ENCODE peak calls at places on chromosomes 16 and 17, in seven cellular contexts. L is AG09309, V is neural progenitor cell, D is thoracic aorta, E is WTC11, S is GM12864, F is thyroid gland. M is an unnamed sample.

GRCh38 chr17:78557598-78558039 is 19.6 kb downstream of the DNAH17 start:
- DNase-seq in L (peak), V (no peak), D (no peak), E (no peak), S (no peak), F (no peak), M (no peak)

GRCh38 chr16:58862334-58863024 is 128.4 kb upstream of the GOT2 start:
- DNase-seq in L (no peak), V (no peak), D (no peak), E (no peak), S (no peak), F (no peak), M (no peak)

GRCh38 chr17:14048169-14048568 is 21.1 kb upstream of the COX10 start:
- DNase-seq in L (no peak), V (peak), D (no peak), E (peak), S (no peak), F (no peak), M (no peak)

GRCh38 chr16:17511340-17511739 is 40.6 kb upstream of the XYLT1 start:
- DNase-seq in L (peak), V (no peak), D (no peak), E (no peak), S (no peak), F (no peak), M (no peak)

GRCh38 chr17:27239046-27239445 is 54.9 kb upstream of the WSB1 start:
- DNase-seq in L (no peak), V (no peak), D (no peak), E (no peak), S (peak), F (no peak), M (peak)

GRCh38 chr17:33977729-33978514 is 277.2 kb upstream of the CCL2 start:
- DNase-seq in L (no peak), V (no peak), D (no peak), E (no peak), S (no peak), F (no peak), M (no peak)

GRCh38 chr16:1779234-1779701 is 3.1 kb downstream of the SPSB3 start:
- DNase-seq in L (no peak), V (no peak), D (no peak), E (no peak), S (no peak), F (no peak), M (no peak)

GRCh38 chr16:83953796-83954576 is 946 bp downstream of the OSGIN1 start:
- DNase-seq in L (no peak), V (peak), D (no peak), E (no peak), S (peak), F (peak), M (peak)

GRCh38 chr17:20908373-20909273 is 134.2 kb downstream of the USP22 start:
- DNase-seq in L (peak), V (peak), D (peak), E (peak), S (peak), F (peak), M (peak)

GRCh38 chr17:7213895-7214299 is 5.7 kb downstream of the DLG4 start:
- DNase-seq in L (no peak), V (peak), D (peak), E (peak), S (no peak), F (peak), M (no peak)

GRCh38 chr17:6245301-6245810 is 175.2 kb downstream of the WSCD1 start:
- DNase-seq in L (no peak), V (no peak), D (no peak), E (no peak), S (no peak), F (no peak), M (no peak)

GRCh38 chr16:27245276-27246231 is 23.0 kb downstream of the NSMCE1 start:
- DNase-seq in L (no peak), V (no peak), D (no peak), E (no peak), S (no peak), F (peak), M (no peak)

GRCh38 chr16:4407543-4408322 is 8.7 kb downstream of the CORO7 start:
- DNase-seq in L (no peak), V (no peak), D (no peak), E (no peak), S (no peak), F (no peak), M (no peak)

GRCh38 chr16:88662222-88662842 is 559 bp downstream of the MVD start:
- DNase-seq in L (no peak), V (peak), D (no peak), E (no peak), S (no peak), F (no peak), M (no peak)

GRCh38 chr16:89123001-89123830 is 29.6 kb downstream of the ACSF3 start:
- DNase-seq in L (no peak), V (no peak), D (no peak), E (peak), S (no peak), F (no peak), M (no peak)

GRCh38 chr16:87252269-87252970 is 64.8 kb downstream of the C16orf95 start:
- DNase-seq in L (no peak), V (no peak), D (no peak), E (no peak), S (no peak), F (no peak), M (no peak)

GRCh38 chr16:66026211-66026610 is 340.3 kb upstream of the CDH5 start:
- DNase-seq in L (no peak), V (peak), D (no peak), E (peak), S (no peak), F (no peak), M (no peak)

GRCh38 chr17:81470944-81471803 is 41.4 kb downstream of the ACTG1 start:
- DNase-seq in L (no peak), V (peak), D (no peak), E (no peak), S (no peak), F (no peak), M (no peak)

GRCh38 chr17:4512156-4513112 is 13.8 kb downstream of the SPNS2 start:
- DNase-seq in L (no peak), V (no peak), D (no peak), E (no peak), S (no peak), F (no peak), M (no peak)

GRCh38 chr17:4509402-4509801 is 10.7 kb downstream of the SPNS2 start:
- DNase-seq in L (no peak), V (no peak), D (no peak), E (no peak), S (no peak), F (no peak), M (peak)

GRCh38 chr17:4511199-4511932 is 12.7 kb downstream of the SPNS2 start:
- DNase-seq in L (no peak), V (no peak), D (no peak), E (no peak), S (no peak), F (no peak), M (no peak)

GRCh38 chr17:4509923-4510614 is 11.4 kb downstream of the SPNS2 start:
- DNase-seq in L (no peak), V (no peak), D (peak), E (no peak), S (no peak), F (no peak), M (no peak)

GRCh38 chr17:4510615-4510941 is 11.9 kb downstream of the SPNS2 start:
- DNase-seq in L (no peak), V (no peak), D (no peak), E (no peak), S (no peak), F (no peak), M (no peak)
- TF ChIP-seq CTCF in L (no peak), V (no peak), D (no peak), E (no peak), S (no peak), F (no peak), M (no peak)

DNA sequence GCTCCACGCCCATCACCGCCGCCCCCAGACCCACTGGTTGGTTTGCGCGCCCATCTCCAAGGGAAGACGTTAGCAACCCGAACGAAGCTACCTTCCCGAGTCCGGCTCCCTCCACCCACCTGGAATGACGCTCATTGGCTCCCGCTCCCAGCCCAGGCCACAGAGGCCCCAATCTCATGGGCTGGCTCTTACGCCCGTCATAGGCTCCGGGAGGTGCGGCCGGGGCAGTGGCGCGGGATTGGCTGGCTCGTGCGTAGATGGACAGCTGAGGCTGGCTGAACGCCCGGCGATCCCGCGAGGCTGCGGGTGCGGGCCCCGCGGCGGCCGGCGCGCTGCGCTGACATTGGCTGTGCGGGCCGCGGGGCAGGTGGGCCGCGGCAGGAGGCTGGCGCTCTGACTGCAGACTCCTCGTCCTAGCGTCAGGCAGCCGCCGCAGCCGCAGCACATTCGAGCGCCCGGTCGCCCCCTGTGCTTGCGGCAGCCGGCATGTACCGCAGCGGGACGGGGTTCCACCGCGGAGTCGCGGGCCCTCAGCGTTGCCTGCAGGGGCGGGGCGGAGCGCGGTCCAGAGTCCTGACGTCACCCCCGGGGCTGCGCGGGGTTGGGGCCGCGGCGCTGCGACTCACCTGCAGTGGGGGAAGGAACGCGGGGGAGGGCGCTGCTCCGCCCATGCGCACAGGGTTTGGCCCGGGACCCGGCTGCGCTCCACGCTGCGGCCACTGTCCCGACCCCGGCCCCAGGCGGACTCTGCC is 453 bp upstream of the MYH10 start:
- DNase-seq in L (peak), V (peak), D (peak), E (peak), S (peak), F (peak), M (peak)
- TF ChIP-seq CTCF in L (peak), V (peak), D (no peak), E (peak), S (peak), F (no peak), M (peak)

DNA sequence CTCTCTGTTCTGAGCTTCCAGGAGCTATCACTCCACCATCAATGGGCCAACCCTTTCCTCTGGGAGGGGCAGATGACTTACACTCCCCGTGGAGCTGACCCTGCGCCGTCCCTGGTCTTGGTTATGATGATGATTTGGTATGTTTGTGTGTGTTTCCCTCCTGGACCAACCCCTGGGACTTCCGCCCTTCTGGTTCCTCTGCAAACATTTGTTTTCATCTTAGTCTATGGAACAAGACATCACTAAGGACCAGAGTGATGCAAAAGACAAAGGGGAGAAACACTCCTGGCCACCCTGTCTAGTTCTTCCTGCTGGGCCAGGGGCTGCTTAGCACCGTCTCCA is 13.7 kb downstream of the CBX4 start:
- DNase-seq in L (no peak), V (no peak), D (no peak), E (no peak), S (no peak), F (no peak), M (no peak)
- TF ChIP-seq CTCF in L (no peak), V (no peak), D (no peak), E (no peak), S (no peak), F (no peak), M (no peak)

DNA sequence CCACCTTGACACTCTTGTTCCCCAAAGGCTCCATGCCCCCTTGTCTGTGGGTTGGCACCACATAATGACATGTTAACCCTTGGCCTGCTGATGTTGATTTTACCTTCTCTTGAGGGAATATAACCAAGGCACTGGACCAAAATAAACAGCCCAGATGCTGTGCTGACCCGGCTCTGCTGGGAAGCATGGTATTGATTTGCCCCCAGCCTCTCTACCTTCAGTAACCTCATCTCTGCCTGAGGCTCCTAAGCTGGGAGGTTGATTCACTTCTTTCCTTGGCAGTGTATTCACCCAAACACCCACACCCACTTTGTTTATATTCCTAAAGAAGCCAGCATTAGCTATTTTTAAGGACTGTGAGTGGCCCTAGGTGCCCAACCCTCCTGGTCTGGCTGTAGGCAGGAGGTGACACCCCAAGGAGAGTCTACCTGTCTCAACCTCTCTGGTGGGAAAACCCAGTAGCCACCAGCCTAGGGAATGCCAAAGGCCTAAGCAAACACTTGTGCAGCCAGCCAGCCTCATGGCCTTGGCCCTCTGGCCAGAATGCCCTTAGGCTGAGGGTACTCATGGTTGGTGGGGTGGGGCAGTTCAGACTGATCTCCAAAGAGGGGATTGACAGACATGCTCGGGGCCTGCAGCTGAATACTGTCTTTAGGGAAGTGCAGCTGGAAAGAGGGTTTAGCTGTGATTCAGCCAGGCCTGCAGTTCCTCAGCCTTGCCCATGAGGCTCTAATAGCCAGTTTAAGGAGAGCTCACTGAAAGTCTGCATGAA is 42.7 kb downstream of the GNAO1 start:
- DNase-seq in L (no peak), V (no peak), D (no peak), E (no peak), S (no peak), F (no peak), M (no peak)
- TF ChIP-seq CTCF in L (no peak), V (no peak), D (no peak), E (no peak), S (no peak), F (no peak), M (no peak)

GRCh38 chr17:62804025-62804424 is 4.1 kb downstream of the MARCHF10 start:
- DNase-seq in L (no peak), V (no peak), D (no peak), E (no peak), S (no peak), F (no peak), M (no peak)
- TF ChIP-seq CTCF in L (no peak), V (no peak), D (no peak), E (no peak), S (no peak), F (no peak), M (no peak)

GRCh38 chr16:85718682-85719081 is 29.9 kb upstream of the GINS2 start:
- DNase-seq in L (no peak), V (peak), D (no peak), E (peak), S (no peak), F (no peak), M (peak)
- TF ChIP-seq CTCF in L (peak), V (peak), D (no peak), E (peak), S (peak), F (peak), M (peak)

DNA sequence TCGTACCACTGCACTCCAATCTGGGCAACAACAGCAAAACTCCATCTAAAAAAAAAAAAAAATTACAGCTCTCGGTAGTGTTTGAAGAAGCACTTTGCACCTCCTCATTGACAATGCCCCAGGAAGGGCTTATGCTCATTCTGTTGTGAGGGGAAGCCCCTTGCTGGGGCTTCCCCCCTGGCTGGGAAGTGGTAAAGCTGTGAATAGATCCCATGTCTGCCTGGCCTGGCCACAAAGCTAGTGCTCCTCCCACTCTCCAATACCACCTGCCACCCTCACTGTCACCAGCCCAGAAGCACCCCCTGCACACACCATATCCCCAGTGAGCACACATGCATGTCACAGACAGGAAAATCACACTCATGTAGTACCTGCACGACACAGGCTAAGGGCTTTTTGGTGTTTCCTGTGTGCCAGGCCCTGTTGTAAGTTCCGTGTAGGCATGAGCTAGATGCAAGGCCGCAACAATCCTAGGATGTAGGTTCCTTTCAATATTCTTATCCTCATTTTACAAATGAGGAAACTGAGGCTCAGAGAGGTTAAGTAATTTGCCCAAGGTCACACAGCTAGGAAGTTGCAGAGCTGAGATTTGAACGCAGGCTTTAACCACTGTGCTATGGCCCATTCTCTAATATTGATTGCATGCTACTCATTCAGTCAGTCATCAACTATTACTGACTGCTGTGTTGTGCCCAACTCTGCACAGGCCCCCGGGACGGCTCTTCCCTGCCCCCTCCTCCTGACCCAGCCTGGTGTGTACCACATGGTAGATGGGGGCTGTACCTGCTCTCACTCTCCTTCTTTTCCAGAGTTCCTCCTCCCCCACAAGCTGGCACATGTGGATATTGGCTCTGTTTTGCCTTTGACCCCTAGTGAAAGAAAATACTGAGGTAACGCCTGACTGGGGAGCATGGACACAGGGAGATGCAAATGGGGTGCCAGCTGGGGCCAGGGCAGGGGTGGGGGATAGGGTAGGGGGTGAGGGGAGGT is 11.9 kb upstream of the COL1A1 start:
- DNase-seq in L (no peak), V (peak), D (no peak), E (peak), S (no peak), F (no peak), M (peak)
- TF ChIP-seq CTCF in L (peak), V (peak), D (no peak), E (no peak), S (peak), F (no peak), M (no peak)

GRCh38 chr17:16878084-16878483 is 93.8 kb downstream of the TNFRSF13B start:
- DNase-seq in L (no peak), V (no peak), D (no peak), E (no peak), S (no peak), F (no peak), M (no peak)
- TF ChIP-seq CTCF in L (no peak), V (no peak), D (no peak), E (no peak), S (no peak), F (no peak), M (no peak)

M was measured in GM10248.